ENCODE peak calls at places on chromosomes 4 and X, in nine cellular contexts. R is central memory CD4-positive, alpha-beta T cell; P is BJ; M is ELR; F is NCI-H1092; C is germinal center; J is caudate nucleus; X is A172; T is substantia nigra. O is an unnamed sample.

GRCh38 chrX:129739591-129739990 is 812 bp downstream of the XPNPEP2 start:
- DNase-seq in M (no peak), T (no peak), R (no peak), P (no peak), F (no peak), C (no peak), X (no peak), J (no peak), O (no peak)

GRCh38 chrX:80216086-80216485 is 201.5 kb downstream of the TBX22 start:
- DNase-seq in M (peak; percentile 0), J (no peak), X (peak; percentile 1), P (no peak), T (no peak), C (no peak), F (no peak), R (no peak), O (no peak)

GRCh38 chr4:54333657-54334056 is 104.6 kb downstream of the PDGFRA start:
- DNase-seq in J (peak; percentile 66), M (no peak), P (no peak), F (no peak), R (no peak), X (no peak), C (no peak), T (peak; percentile 27), O (no peak)

GRCh38 chrX:9189286-9189685 is 155.4 kb upstream of the FAM9B start:
- DNase-seq in C (no peak), F (no peak), R (no peak), X (no peak), J (no peak), T (no peak), M (no peak), P (no peak), O (no peak)

GRCh38 chr4:126955292-126956191 is 677.2 kb upstream of the INTU start:
- DNase-seq in J (no peak), R (no peak), T (no peak), M (no peak), P (no peak), C (no peak), F (no peak), X (no peak), O (no peak)

GRCh38 chr4:20984011-20984836 is 284.0 kb downstream of the PACRGL start:
- DNase-seq in J (no peak), T (no peak), F (peak; percentile 17), C (no peak), X (no peak), M (no peak), R (no peak), P (no peak), O (no peak)

GRCh38 chrX:39755152-39756032 is 342.4 kb downstream of the BCOR start:
- DNase-seq in T (no peak), C (no peak), F (peak; percentile 38), P (peak; percentile 74), R (no peak), X (peak; percentile 91), M (peak; percentile 94), J (peak; percentile 32), O (no peak)

GRCh38 chr4:16695896-16696295 is 202.5 kb downstream of the LDB2 start:
- DNase-seq in T (no peak), F (no peak), P (no peak), J (no peak), C (no peak), R (no peak), X (no peak), M (no peak), O (no peak)

GRCh38 chr4:63582997-63583396 is 826.3 kb downstream of the TECRL start:
- DNase-seq in F (no peak), C (no peak), R (no peak), M (no peak), X (no peak), J (no peak), T (no peak), P (no peak), O (no peak)

GRCh38 chr4:1369484-1370079 is 22.6 kb downstream of the UVSSA start:
- DNase-seq in P (no peak), R (no peak), X (no peak), F (no peak), C (no peak), T (no peak), M (no peak), J (no peak), O (no peak)

GRCh38 chrX:120297923-120298322 is 13.3 kb downstream of the TMEM255A start:
- DNase-seq in X (no peak), C (no peak), P (no peak), T (no peak), M (no peak), R (no peak), J (no peak), F (no peak), O (no peak)

GRCh38 chrX:120672841-120673530 is 43.1 kb upstream of the C1GALT1C1 start:
- DNase-seq in J (no peak), X (no peak), F (no peak), C (no peak), P (no peak), M (no peak), R (no peak), T (no peak), O (no peak)

GRCh38 chr4:8010618-8011017 is 71.0 kb upstream of the AFAP1 start:
- DNase-seq in C (no peak), P (no peak), F (peak; percentile 99), R (no peak), M (no peak), X (peak; percentile 58), T (peak; percentile 69), J (peak; percentile 66), O (no peak)

GRCh38 chr4:113635739-113636437 is 125.7 kb downstream of the CAMK2D start:
- DNase-seq in X (peak; percentile 67), F (no peak), T (no peak), P (no peak), C (no peak), M (peak; percentile 55), R (no peak), J (no peak), O (no peak)

GRCh38 chr4:71827811-71828210 is 43.9 kb upstream of the GC start:
- DNase-seq in M (no peak), R (no peak), X (no peak), F (no peak), C (no peak), J (no peak), T (no peak), P (no peak), O (no peak)

GRCh38 chrX:116490091-116490490 is 27.3 kb upstream of the CT83 start:
- DNase-seq in R (no peak), J (no peak), P (no peak), C (no peak), M (peak; percentile 12), X (no peak), T (no peak), F (no peak), O (no peak)

GRCh38 chr4:2867758-2868491 is 24.3 kb downstream of the ADD1 start:
- DNase-seq in T (no peak), J (no peak), M (no peak), X (no peak), F (no peak), R (no peak), P (no peak), C (no peak), O (no peak)

GRCh38 chr4:136713140-136713539 is 819.2 kb downstream of the PCDH18 start:
- DNase-seq in R (no peak), F (no peak), M (peak; percentile 66), X (peak; percentile 37), P (no peak), C (no peak), J (no peak), T (no peak), O (no peak)

GRCh38 chr4:153465583-153465921 is 608 bp upstream of the TMEM131L start:
- DNase-seq in R (no peak), C (peak; percentile 43), P (no peak), J (no peak), M (peak; percentile 71), F (peak; percentile 21), X (peak; percentile 33), T (no peak), O (no peak)

GRCh38 chr4:119025440-119025839 is 110.2 kb upstream of the MYOZ2 start:
- DNase-seq in F (no peak), J (no peak), X (peak; percentile 29), R (no peak), T (no peak), P (no peak), M (peak; percentile 77), C (no peak), O (no peak)

GRCh38 chr4:8719421-8719820 is 126.9 kb downstream of the CPZ start:
- DNase-seq in P (no peak), X (no peak), R (no peak), M (no peak), F (no peak), T (no peak), C (no peak), J (no peak), O (no peak)

GRCh38 chrX:113001836-113002235 is 161.2 kb upstream of the AMOT start:
- DNase-seq in R (no peak), M (no peak), C (no peak), X (no peak), J (no peak), T (no peak), F (no peak), P (no peak), O (no peak)

GRCh38 chr4:71962622-71963264 is 69.1 kb upstream of the NPFFR2 start:
- DNase-seq in F (no peak), X (no peak), R (no peak), J (no peak), C (no peak), P (no peak), T (no peak), M (no peak), O (no peak)

GRCh38 chr4:160370046-160370445 is 1267.2 kb downstream of the RAPGEF2 start:
- DNase-seq in F (no peak), J (no peak), P (no peak), R (no peak), X (peak; percentile 11), M (peak; percentile 66), C (no peak), T (no peak), O (no peak)

GRCh38 chr4:122758033-122758432 is 25.5 kb downstream of the BBS12 start:
- DNase-seq in P (no peak), T (no peak), M (peak; percentile 67), R (peak; percentile 24), F (no peak), X (peak; percentile 58), J (no peak), C (no peak), O (no peak)

GRCh38 chr4:73661646-73662119 is 41.4 kb upstream of the RASSF6 start:
- DNase-seq in T (no peak), X (peak; percentile 88), P (peak; percentile 83), C (no peak), J (no peak), M (peak; percentile 99), F (no peak), R (no peak), O (no peak)

GRCh38 chr4:38889143-38889542 is 21.5 kb downstream of the FAM114A1 start:
- DNase-seq in R (no peak), X (peak; percentile 80), J (no peak), M (peak; percentile 89), P (peak; percentile 33), F (no peak), C (no peak), T (no peak), O (no peak)

GRCh38 chrX:17668929-17669328 is 68.4 kb upstream of the SCML1 start:
- DNase-seq in M (no peak), J (no peak), C (no peak), X (no peak), R (no peak), T (no peak), F (no peak), P (no peak), O (no peak)

GRCh38 chr4:157655101-157655818 is 434.7 kb downstream of the GRIA2 start:
- DNase-seq in J (peak; percentile 1), C (no peak), M (no peak), P (no peak), T (no peak), X (no peak), F (no peak), R (no peak), O (no peak)

GRCh38 chrX:2385224-2385623 is 115.6 kb downstream of the DHRSX start:
- DNase-seq in M (peak; percentile 90), X (peak; percentile 98), J (no peak), T (no peak), R (no peak), P (peak; percentile 40), C (no peak), F (no peak), O (no peak)

GRCh38 chrX:916235-916609 is 285.6 kb downstream of the SHOX start:
- DNase-seq in C (no peak), J (no peak), P (peak; percentile 91), M (peak; percentile 9), F (no peak), R (no peak), X (no peak), T (no peak), O (no peak)